ENCODE peak calls at places on chromosomes 5 and 9, in seven cellular contexts. One of them, this sample, is unnamed.

GRCh38 chr5:173689713-173690360 is 73.4 kb upstream of the BOD1 start:
- DNase-seq in mucosa of descending colon: no peak
- DNase-seq in nephron progenitor cell: no peak
- DNase-seq in GM12865: peak
- DNase-seq in K562: no peak
- DNase-seq in AG09309: no peak
- DNase-seq in omental fat pad: no peak
- DNase-seq in this sample: peak

GRCh38 chr5:14716755-14717752 is 52.5 kb downstream of the OTULIN start:
- DNase-seq in mucosa of descending colon: no peak
- DNase-seq in nephron progenitor cell: no peak
- DNase-seq in GM12865: no peak
- DNase-seq in K562: no peak
- DNase-seq in AG09309: no peak
- DNase-seq in omental fat pad: no peak
- DNase-seq in this sample: no peak

GRCh38 chr9:37753489-37754190 is at the start of gene TRMT10B:
- DNase-seq in mucosa of descending colon: peak
- DNase-seq in nephron progenitor cell: peak
- DNase-seq in GM12865: peak
- DNase-seq in K562: peak
- DNase-seq in AG09309: no peak
- DNase-seq in omental fat pad: no peak
- DNase-seq in this sample: peak

GRCh38 chr9:94014066-94014654 is 59.0 kb upstream of the BARX1 start:
- DNase-seq in mucosa of descending colon: no peak
- DNase-seq in nephron progenitor cell: peak
- DNase-seq in GM12865: peak
- DNase-seq in K562: peak
- DNase-seq in AG09309: no peak
- DNase-seq in omental fat pad: no peak
- DNase-seq in this sample: peak

GRCh38 chr9:1271786-1272185 is 221.6 kb downstream of the DMRT2 start:
- DNase-seq in mucosa of descending colon: no peak
- DNase-seq in nephron progenitor cell: no peak
- DNase-seq in GM12865: no peak
- DNase-seq in K562: no peak
- DNase-seq in AG09309: no peak
- DNase-seq in omental fat pad: no peak
- DNase-seq in this sample: no peak

GRCh38 chr5:73286891-73287290 is 113.9 kb downstream of the TMEM174 start:
- DNase-seq in mucosa of descending colon: no peak
- DNase-seq in nephron progenitor cell: no peak
- DNase-seq in GM12865: no peak
- DNase-seq in K562: no peak
- DNase-seq in AG09309: no peak
- DNase-seq in omental fat pad: no peak
- DNase-seq in this sample: no peak

GRCh38 chr9:20551835-20552234 is 70.5 kb downstream of the MLLT3 start:
- DNase-seq in mucosa of descending colon: no peak
- DNase-seq in nephron progenitor cell: no peak
- DNase-seq in GM12865: peak
- DNase-seq in K562: no peak
- DNase-seq in AG09309: no peak
- DNase-seq in omental fat pad: no peak
- DNase-seq in this sample: peak

GRCh38 chr9:23220957-23221356 is 605.1 kb downstream of the ELAVL2 start:
- DNase-seq in mucosa of descending colon: no peak
- DNase-seq in nephron progenitor cell: no peak
- DNase-seq in GM12865: no peak
- DNase-seq in K562: no peak
- DNase-seq in AG09309: no peak
- DNase-seq in omental fat pad: no peak
- DNase-seq in this sample: no peak

GRCh38 chr5:132498686-132499271 is 8.2 kb upstream of the IRF1 start:
- DNase-seq in mucosa of descending colon: no peak
- DNase-seq in nephron progenitor cell: no peak
- DNase-seq in GM12865: no peak
- DNase-seq in K562: no peak
- DNase-seq in AG09309: no peak
- DNase-seq in omental fat pad: no peak
- DNase-seq in this sample: no peak

GRCh38 chr9:34741628-34742027 is 31.7 kb upstream of the CCL21 start:
- DNase-seq in mucosa of descending colon: no peak
- DNase-seq in nephron progenitor cell: no peak
- DNase-seq in GM12865: no peak
- DNase-seq in K562: no peak
- DNase-seq in AG09309: no peak
- DNase-seq in omental fat pad: no peak
- DNase-seq in this sample: no peak

GRCh38 chr5:73496984-73497457 is 1.2 kb upstream of the BTF3 start:
- DNase-seq in mucosa of descending colon: no peak
- DNase-seq in nephron progenitor cell: no peak
- DNase-seq in GM12865: peak
- DNase-seq in K562: peak
- DNase-seq in AG09309: no peak
- DNase-seq in omental fat pad: no peak
- DNase-seq in this sample: no peak

GRCh38 chr9:79145442-79145841 is 426.3 kb upstream of the TLE4 start:
- DNase-seq in mucosa of descending colon: no peak
- DNase-seq in nephron progenitor cell: no peak
- DNase-seq in GM12865: no peak
- DNase-seq in K562: no peak
- DNase-seq in AG09309: no peak
- DNase-seq in omental fat pad: no peak
- DNase-seq in this sample: no peak

GRCh38 chr9:1879501-1879900 is 135.6 kb upstream of the SMARCA2 start:
- DNase-seq in mucosa of descending colon: no peak
- DNase-seq in nephron progenitor cell: no peak
- DNase-seq in GM12865: peak
- DNase-seq in K562: no peak
- DNase-seq in AG09309: no peak
- DNase-seq in omental fat pad: no peak
- DNase-seq in this sample: peak

GRCh38 chr9:117487555-117488175 is 72.8 kb upstream of the ASTN2 start:
- DNase-seq in mucosa of descending colon: peak
- DNase-seq in nephron progenitor cell: peak
- DNase-seq in GM12865: peak
- DNase-seq in K562: peak
- DNase-seq in AG09309: no peak
- DNase-seq in omental fat pad: no peak
- DNase-seq in this sample: peak

GRCh38 chr9:86434039-86434726 is 80.0 kb upstream of the TUT7 start:
- DNase-seq in mucosa of descending colon: no peak
- DNase-seq in nephron progenitor cell: peak
- DNase-seq in GM12865: peak
- DNase-seq in K562: no peak
- DNase-seq in AG09309: peak
- DNase-seq in omental fat pad: peak
- DNase-seq in this sample: peak

GRCh38 chr5:138011991-138012390 is 20.9 kb downstream of the FAM13B start:
- DNase-seq in mucosa of descending colon: no peak
- DNase-seq in nephron progenitor cell: no peak
- DNase-seq in GM12865: no peak
- DNase-seq in K562: no peak
- DNase-seq in AG09309: no peak
- DNase-seq in omental fat pad: no peak
- DNase-seq in this sample: no peak

GRCh38 chr9:98127226-98127625 is 8.2 kb upstream of the TRIM14 start:
- DNase-seq in mucosa of descending colon: no peak
- DNase-seq in nephron progenitor cell: no peak
- DNase-seq in GM12865: no peak
- DNase-seq in K562: no peak
- DNase-seq in AG09309: no peak
- DNase-seq in omental fat pad: no peak
- DNase-seq in this sample: no peak

GRCh38 chr5:94388773-94389514 is 229.5 kb downstream of the KIAA0825 start:
- DNase-seq in mucosa of descending colon: no peak
- DNase-seq in nephron progenitor cell: no peak
- DNase-seq in GM12865: no peak
- DNase-seq in K562: no peak
- DNase-seq in AG09309: no peak
- DNase-seq in omental fat pad: no peak
- DNase-seq in this sample: no peak

GRCh38 chr5:56080375-56081052 is 85.8 kb upstream of the IL6ST start:
- DNase-seq in mucosa of descending colon: no peak
- DNase-seq in nephron progenitor cell: no peak
- DNase-seq in GM12865: peak
- DNase-seq in K562: no peak
- DNase-seq in AG09309: no peak
- DNase-seq in omental fat pad: no peak
- DNase-seq in this sample: no peak

GRCh38 chr9:82208741-82209450 is 220.3 kb downstream of the SPATA31D1 start:
- DNase-seq in mucosa of descending colon: no peak
- DNase-seq in nephron progenitor cell: no peak
- DNase-seq in GM12865: no peak
- DNase-seq in K562: no peak
- DNase-seq in AG09309: no peak
- DNase-seq in omental fat pad: no peak
- DNase-seq in this sample: no peak

GRCh38 chr9:136051568-136052432 is 43.3 kb downstream of the NACC2 start:
- DNase-seq in mucosa of descending colon: peak
- DNase-seq in nephron progenitor cell: peak
- DNase-seq in GM12865: no peak
- DNase-seq in K562: no peak
- DNase-seq in AG09309: peak
- DNase-seq in omental fat pad: no peak
- DNase-seq in this sample: peak

GRCh38 chr9:127360205-127360604 is 36.8 kb upstream of the SLC2A8 start:
- DNase-seq in mucosa of descending colon: no peak
- DNase-seq in nephron progenitor cell: no peak
- DNase-seq in GM12865: no peak
- DNase-seq in K562: peak
- DNase-seq in AG09309: peak
- DNase-seq in omental fat pad: no peak
- DNase-seq in this sample: no peak
- TF ChIP-seq CTCF in mucosa of descending colon: no peak
- TF ChIP-seq CTCF in nephron progenitor cell: no peak
- TF ChIP-seq CTCF in GM12865: no peak
- TF ChIP-seq CTCF in K562: peak
- TF ChIP-seq CTCF in AG09309: peak
- TF ChIP-seq CTCF in omental fat pad: no peak
- TF ChIP-seq CTCF in this sample: no peak

DNA sequence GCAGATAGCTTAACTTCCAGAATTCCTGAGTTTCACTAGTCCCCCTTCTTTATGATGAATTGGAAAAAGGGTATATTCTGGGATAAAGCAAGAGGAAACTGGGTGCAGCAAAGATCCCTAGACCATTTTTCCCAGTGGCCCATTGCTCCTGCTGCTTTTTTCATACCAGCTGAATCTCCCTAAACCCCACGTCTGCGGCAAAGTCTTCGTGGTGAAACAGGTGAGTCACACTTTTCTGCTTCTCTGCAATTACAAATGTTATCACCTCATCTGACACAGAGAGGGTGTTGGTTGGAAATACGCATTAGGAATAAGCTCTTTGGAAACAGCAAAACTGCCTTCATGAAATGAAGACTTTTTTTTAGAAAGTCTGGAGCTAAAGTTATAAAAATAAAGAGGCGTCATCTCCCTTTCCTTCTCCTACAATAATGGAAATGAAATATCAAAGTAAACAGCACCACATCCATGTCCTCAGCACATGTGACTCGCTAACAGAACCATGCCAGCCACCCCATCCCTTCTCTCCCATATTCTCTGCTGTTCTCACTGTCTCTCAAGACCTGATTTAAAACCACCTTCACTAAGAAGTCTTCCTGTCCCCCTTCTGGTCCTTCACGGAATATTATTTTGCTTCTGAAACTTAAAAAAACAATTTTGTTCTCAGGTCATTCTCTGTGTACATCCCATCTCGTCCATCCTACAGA is 39.5 kb upstream of the GLRX start:
- DNase-seq in mucosa of descending colon: no peak
- DNase-seq in nephron progenitor cell: no peak
- DNase-seq in GM12865: peak
- DNase-seq in K562: no peak
- DNase-seq in AG09309: peak
- DNase-seq in omental fat pad: no peak
- DNase-seq in this sample: no peak
- TF ChIP-seq CTCF in mucosa of descending colon: no peak
- TF ChIP-seq CTCF in nephron progenitor cell: no peak
- TF ChIP-seq CTCF in GM12865: peak
- TF ChIP-seq CTCF in K562: no peak
- TF ChIP-seq CTCF in AG09309: peak
- TF ChIP-seq CTCF in omental fat pad: no peak
- TF ChIP-seq CTCF in this sample: no peak

GRCh38 chr5:77864997-77865396 is 88.9 kb upstream of the TBCA start:
- DNase-seq in mucosa of descending colon: no peak
- DNase-seq in nephron progenitor cell: no peak
- DNase-seq in GM12865: no peak
- DNase-seq in K562: no peak
- DNase-seq in AG09309: no peak
- DNase-seq in omental fat pad: no peak
- DNase-seq in this sample: no peak

GRCh38 chr5:77866198-77866597 is 90.1 kb upstream of the TBCA start:
- DNase-seq in mucosa of descending colon: no peak
- DNase-seq in nephron progenitor cell: no peak
- DNase-seq in GM12865: no peak
- DNase-seq in K562: no peak
- DNase-seq in AG09309: no peak
- DNase-seq in omental fat pad: no peak
- DNase-seq in this sample: no peak

GRCh38 chr5:77867914-77868313 is 91.8 kb upstream of the TBCA start:
- DNase-seq in mucosa of descending colon: no peak
- DNase-seq in nephron progenitor cell: no peak
- DNase-seq in GM12865: no peak
- DNase-seq in K562: no peak
- DNase-seq in AG09309: no peak
- DNase-seq in omental fat pad: no peak
- DNase-seq in this sample: no peak

GRCh38 chr5:77869115-77869798 is 93.1 kb upstream of the TBCA start:
- DNase-seq in mucosa of descending colon: no peak
- DNase-seq in nephron progenitor cell: no peak
- DNase-seq in GM12865: no peak
- DNase-seq in K562: no peak
- DNase-seq in AG09309: no peak
- DNase-seq in omental fat pad: no peak
- DNase-seq in this sample: no peak

GRCh38 chr5:77867194-77867691 is 91.1 kb upstream of the TBCA start:
- DNase-seq in mucosa of descending colon: no peak
- DNase-seq in nephron progenitor cell: no peak
- DNase-seq in GM12865: no peak
- DNase-seq in K562: no peak
- DNase-seq in AG09309: no peak
- DNase-seq in omental fat pad: no peak
- DNase-seq in this sample: no peak
- TF ChIP-seq CTCF in mucosa of descending colon: no peak
- TF ChIP-seq CTCF in nephron progenitor cell: no peak
- TF ChIP-seq CTCF in GM12865: peak
- TF ChIP-seq CTCF in K562: peak
- TF ChIP-seq CTCF in AG09309: peak
- TF ChIP-seq CTCF in omental fat pad: no peak
- TF ChIP-seq CTCF in this sample: no peak

DNA sequence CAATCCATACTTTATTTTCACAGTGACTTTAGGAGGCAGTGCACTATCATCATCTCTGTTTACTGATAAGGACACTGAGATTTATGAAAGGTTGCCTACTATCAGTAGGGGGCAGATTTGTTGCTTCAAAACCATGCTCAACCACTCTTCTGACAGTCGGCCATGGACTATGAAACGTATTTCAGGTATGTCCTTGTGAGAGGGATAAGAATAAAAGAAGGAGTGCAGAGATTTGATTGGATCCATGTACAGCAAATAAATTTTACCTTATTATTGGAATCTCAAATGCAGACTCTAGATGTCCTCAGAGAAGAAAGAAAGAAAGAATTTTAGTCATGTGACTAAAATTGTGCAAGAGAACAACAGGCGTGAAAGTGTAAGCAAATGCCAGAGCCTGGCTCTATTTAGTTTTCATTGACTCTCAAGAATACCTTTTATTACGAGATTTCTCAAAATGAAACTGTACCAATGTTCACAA is 296.6 kb upstream of the RASA1 start:
- DNase-seq in mucosa of descending colon: no peak
- DNase-seq in nephron progenitor cell: no peak
- DNase-seq in GM12865: peak
- DNase-seq in K562: no peak
- DNase-seq in AG09309: no peak
- DNase-seq in omental fat pad: no peak
- DNase-seq in this sample: peak
- TF ChIP-seq CTCF in mucosa of descending colon: no peak
- TF ChIP-seq CTCF in nephron progenitor cell: no peak
- TF ChIP-seq CTCF in GM12865: peak
- TF ChIP-seq CTCF in K562: no peak
- TF ChIP-seq CTCF in AG09309: peak
- TF ChIP-seq CTCF in omental fat pad: no peak
- TF ChIP-seq CTCF in this sample: peak

This sample was measured in GM20000.